ENCODE peak calls at places on chromosomes 16 and 17, in five cellular contexts. A, L, R, H and V are unnamed samples.

GRCh38 chr16:13957197-13958078 is 37.5 kb downstream of the ERCC4 start:
- DNase-seq in A (peak; percentile 76), L (peak; percentile 56), R (no peak), H (peak; percentile 94), V (peak; percentile 95)

GRCh38 chr17:65918450-65918849 is 273.5 kb downstream of the CEP112 start:
- DNase-seq in A (no peak), L (no peak), R (no peak), H (no peak), V (no peak)

GRCh38 chr16:71440669-71441347 is 1.0 kb downstream of the TLE7 start:
- DNase-seq in A (no peak), L (peak; percentile 70), R (peak; percentile 39), H (peak; percentile 33), V (no peak)

GRCh38 chr16:56425439-56425832 is at the start of gene AMFR:
- DNase-seq in A (peak; percentile 75), L (peak; percentile 91), R (peak; percentile 31), H (peak; percentile 74), V (peak; percentile 80)

GRCh38 chr16:11629071-11630030 is 38.9 kb upstream of the SNN start:
- DNase-seq in A (no peak), L (no peak), R (no peak), H (no peak), V (peak; percentile 41)

GRCh38 chr16:11145173-11145820 is 110.7 kb downstream of the SOCS1 start:
- DNase-seq in A (no peak), L (no peak), R (no peak), H (no peak), V (peak; percentile 54)

GRCh38 chr17:4547118-4547906 is 7.9 kb downstream of the MYBBP1A start:
- DNase-seq in A (no peak), L (no peak), R (no peak), H (no peak), V (no peak)

GRCh38 chr16:2027024-2028010 is 615 bp downstream of the NHERF2 start:
- DNase-seq in A (no peak), L (peak; percentile 67), R (no peak), H (peak; percentile 42), V (peak; percentile 59)

GRCh38 chr16:26987631-26988030 is 79.1 kb upstream of the C16orf82 start:
- DNase-seq in A (no peak), L (no peak), R (no peak), H (no peak), V (peak; percentile 94)

GRCh38 chr16:89422527-89422904 is 67.8 kb downstream of the ANKRD11 start:
- DNase-seq in A (no peak), L (no peak), R (no peak), H (no peak), V (peak; percentile 59)

GRCh38 chr16:22659933-22660332 is 149.2 kb downstream of the NPIPB5 start:
- DNase-seq in A (no peak), L (no peak), R (no peak), H (no peak), V (no peak)

GRCh38 chr17:40242774-40243173 is 23.7 kb downstream of the WIPF2 start:
- DNase-seq in A (no peak), L (no peak), R (no peak), H (no peak), V (no peak)

GRCh38 chr17:76262732-76263344 is 2.3 kb upstream of the UBALD2 start:
- DNase-seq in A (no peak), L (no peak), R (no peak), H (no peak), V (no peak)

GRCh38 chr16:87344931-87345631 is 27.9 kb upstream of the C16orf95 start:
- DNase-seq in A (no peak), L (no peak), R (no peak), H (no peak), V (no peak)

GRCh38 chr16:12002447-12003006 is 26.0 kb downstream of the SNX29 start:
- DNase-seq in A (no peak), L (peak; percentile 72), R (no peak), H (no peak), V (peak; percentile 75)

GRCh38 chr16:9257843-9258242 is 166.4 kb downstream of the HAPSTR1 start:
- DNase-seq in A (no peak), L (no peak), R (no peak), H (no peak), V (no peak)

GRCh38 chr17:784143-784542 is 2.0 kb downstream of the MRM3 start:
- DNase-seq in A (no peak), L (no peak), R (no peak), H (no peak), V (peak; percentile 37)

GRCh38 chr16:31367875-31368274 is 12.9 kb downstream of the ITGAX start:
- DNase-seq in A (no peak), L (no peak), R (no peak), H (no peak), V (no peak)

GRCh38 chr16:83400234-83400633 is 407.5 kb upstream of the HSBP1 start:
- DNase-seq in A (no peak), L (no peak), R (peak; percentile 5), H (no peak), V (no peak)

GRCh38 chr17:147796-148740 is 10.7 kb downstream of the SCGB1C2 start:
- DNase-seq in A (no peak), L (no peak), R (no peak), H (no peak), V (no peak)

GRCh38 chr16:610513-611381 is 20.0 kb upstream of the WFIKKN1 start:
- DNase-seq in A (no peak), L (no peak), R (no peak), H (peak; percentile 73), V (no peak)

GRCh38 chr17:42670199-42670924 is 6.4 kb downstream of the PLEKHH3 start:
- DNase-seq in A (no peak), L (no peak), R (no peak), H (no peak), V (no peak)

GRCh38 chr16:10750793-10751192 is 7.2 kb downstream of the NUBP1 start:
- DNase-seq in A (no peak), L (no peak), R (no peak), H (no peak), V (no peak)

GRCh38 chr16:477287-477686 is 50.2 kb upstream of the CAPN15 start:
- DNase-seq in A (no peak), L (no peak), R (no peak), H (no peak), V (no peak)

GRCh38 chr17:77090476-77090875 is 50.3 kb upstream of the SEC14L1 start:
- DNase-seq in A (no peak), L (no peak), R (no peak), H (no peak), V (no peak)

GRCh38 chr17:77608431-77608830 is 350.1 kb upstream of the TNRC6C start:
- DNase-seq in A (no peak), L (no peak), R (no peak), H (no peak), V (no peak)

GRCh38 chr16:48523415-48524204 is 86.4 kb downstream of the N4BP1 start:
- DNase-seq in A (no peak), L (no peak), R (no peak), H (no peak), V (no peak)

GRCh38 chr16:85178006-85178591 is 65.8 kb upstream of the CIBAR2 start:
- DNase-seq in A (no peak), L (no peak), R (no peak), H (no peak), V (no peak)

GRCh38 chr16:85176541-85177447 is 64.5 kb upstream of the CIBAR2 start:
- DNase-seq in A (no peak), L (no peak), R (no peak), H (no peak), V (peak; percentile 52)

GRCh38 chr16:85178596-85178995 is 66.3 kb upstream of the CIBAR2 start:
- DNase-seq in A (no peak), L (no peak), R (no peak), H (no peak), V (no peak)

GRCh38 chr16:85175724-85176233 is 63.5 kb upstream of the CIBAR2 start:
- DNase-seq in A (no peak), L (no peak), R (no peak), H (no peak), V (no peak)

DNA sequence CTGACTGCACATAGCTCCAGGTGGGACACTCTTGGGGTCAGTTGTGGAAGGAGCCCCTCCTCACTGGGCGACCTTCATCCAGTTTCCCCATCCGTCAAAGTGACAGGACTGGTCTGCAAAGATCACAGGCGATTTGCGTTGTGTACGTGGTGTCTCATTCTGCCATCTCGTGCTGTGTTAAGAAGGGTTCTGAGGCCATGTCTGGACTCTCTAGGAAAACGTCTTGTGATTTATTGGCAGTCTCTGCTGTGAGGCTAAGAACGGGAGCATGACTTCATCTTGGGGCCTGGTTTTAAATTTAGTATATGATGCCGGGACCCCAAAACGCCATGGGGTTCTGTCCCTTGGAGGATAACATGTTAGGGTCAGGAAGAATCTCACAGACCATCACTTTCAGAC is 65.2 kb upstream of the CIBAR2 start:
- DNase-seq in A (no peak), L (no peak), R (no peak), H (no peak), V (no peak)
- TF ChIP-seq MAFK in A (no peak), L (no peak), R (no peak), H (no peak), V (no peak)

GRCh38 chr17:28912938-28913333 is 10.1 kb upstream of the DHRS13 start:
- DNase-seq in A (no peak), L (no peak), R (no peak), H (no peak), V (no peak)

GRCh38 chr17:28917465-28917864 is 14.6 kb upstream of the DHRS13 start:
- DNase-seq in A (no peak), L (no peak), R (no peak), H (no peak), V (no peak)

GRCh38 chr17:28918295-28918694 is 15.4 kb upstream of the DHRS13 start:
- DNase-seq in A (no peak), L (no peak), R (no peak), H (no peak), V (no peak)

GRCh38 chr17:28917029-28917428 is 14.2 kb upstream of the DHRS13 start:
- DNase-seq in A (no peak), L (no peak), R (no peak), H (no peak), V (no peak)

GRCh38 chr17:28916302-28916934 is 13.5 kb upstream of the DHRS13 start:
- DNase-seq in A (peak; percentile 63), L (no peak), R (no peak), H (peak; percentile 38), V (peak; percentile 43)
- TF ChIP-seq MAFK in A (no peak), L (no peak), R (no peak), H (no peak), V (no peak)

GRCh38 chr17:21573961-21574610 is 118.2 kb upstream of the KCNJ18 start:
- DNase-seq in A (no peak), L (no peak), R (no peak), H (no peak), V (peak; percentile 68)
- TF ChIP-seq MAFK in A (no peak), L (no peak), R (no peak), H (no peak), V (no peak)

DNA sequence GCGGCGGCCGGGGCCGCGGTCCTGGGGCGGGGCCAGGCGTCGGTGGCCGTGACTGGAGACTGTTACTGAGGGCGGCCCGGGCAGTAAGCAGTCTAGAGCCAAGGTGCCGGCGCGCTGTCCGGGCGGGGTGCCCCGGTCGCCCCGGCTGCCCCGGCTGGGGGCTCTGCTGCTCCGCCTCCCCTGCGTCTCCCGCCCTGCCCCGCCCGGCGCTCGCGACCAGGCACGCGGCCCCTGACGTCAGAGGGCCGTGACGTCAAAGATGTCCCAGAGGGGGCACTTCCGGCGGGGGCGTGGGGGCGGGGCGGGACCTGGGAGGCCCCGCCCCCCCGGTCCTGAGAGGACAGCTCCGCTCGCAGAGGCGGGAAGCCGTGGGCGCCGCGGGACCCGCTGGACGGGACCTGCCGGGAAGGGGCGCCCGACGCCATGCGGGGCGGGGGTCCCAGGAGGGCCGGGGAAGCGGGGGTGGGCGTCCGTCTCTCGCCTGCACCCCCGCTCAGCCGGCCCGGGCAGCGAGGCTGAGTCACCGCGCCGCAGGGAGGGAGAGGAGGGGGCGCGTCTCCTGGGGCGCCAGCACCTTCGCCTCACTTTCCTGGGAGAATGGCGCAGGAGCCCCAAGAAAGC is 4.5 kb upstream of the HIC1 start:
- DNase-seq in A (peak; percentile 57), L (peak; percentile 83), R (no peak), H (no peak), V (peak; percentile 73)
- TF ChIP-seq MAFK in A (no peak), L (no peak), R (no peak), H (no peak), V (no peak)